ENCODE peak calls at places on chromosomes 11 and 22, in ten cellular contexts. F is ovary; H is endothelial cell; L is kidney glomerular epithelial cell; C is GM13976; Q is GOT3; V is KBM-7; I is coronary artery; W is activated CD4-positive, alpha-beta T cell treated with anti-CD3 and anti-CD28 coated beads, Interleukin-2, amount 50 U/mL, for 48 hours; K is sciatic nerve. D is an unnamed sample.

GRCh38 chr11:59573216-59573615 is 42.4 kb downstream of the OSBP start:
- DNase-seq in F (no peak), H (no peak), L (peak), C (no peak), Q (no peak), V (no peak), I (no peak), W (no peak), K (no peak), D (no peak)

GRCh38 chr11:67276821-67277230 is 10.6 kb downstream of the GRK2 start:
- DNase-seq in F (no peak), H (no peak), L (no peak), C (peak), Q (no peak), V (peak), I (no peak), W (peak), K (peak), D (peak)

GRCh38 chr11:12157241-12157661 is 46.9 kb downstream of the MICAL2 start:
- DNase-seq in F (no peak), H (no peak), L (no peak), C (no peak), Q (no peak), V (peak), I (peak), W (no peak), K (no peak), D (no peak)

GRCh38 chr11:96162816-96163499 is 180.0 kb downstream of the MAML2 start:
- DNase-seq in F (no peak), H (no peak), L (no peak), C (no peak), Q (peak), V (no peak), I (no peak), W (no peak), K (no peak), D (no peak)

GRCh38 chr22:43889366-43890253 is 2.2 kb downstream of the PNPLA5 start:
- DNase-seq in F (no peak), H (no peak), L (no peak), C (no peak), Q (no peak), V (no peak), I (no peak), W (no peak), K (peak), D (peak)

GRCh38 chr11:34104680-34105078 is 750 bp upstream of the NAT10 start:
- DNase-seq in F (no peak), H (no peak), L (peak), C (no peak), Q (no peak), V (no peak), I (no peak), W (no peak), K (no peak), D (no peak)

GRCh38 chr11:103317118-103317517 is 207.9 kb downstream of the DYNC2H1 start:
- DNase-seq in F (no peak), H (no peak), L (no peak), C (no peak), Q (no peak), V (no peak), I (no peak), W (no peak), K (no peak), D (no peak)

GRCh38 chr22:25062378-25063095 is 110.0 kb downstream of the KIAA1671 start:
- DNase-seq in F (no peak), H (no peak), L (no peak), C (no peak), Q (no peak), V (peak), I (no peak), W (peak), K (no peak), D (no peak)

GRCh38 chr22:39362271-39362670 is 12.5 kb downstream of the SYNGR1 start:
- DNase-seq in F (no peak), H (no peak), L (no peak), C (no peak), Q (no peak), V (no peak), I (no peak), W (no peak), K (no peak), D (peak)

GRCh38 chr11:125449586-125449985 is 46.5 kb downstream of the FEZ1 start:
- DNase-seq in F (no peak), H (no peak), L (no peak), C (no peak), Q (no peak), V (no peak), I (no peak), W (no peak), K (no peak), D (no peak)